ENCODE peak calls at places on chromosomes 6 and 20, in four cellular contexts. I is left ventricle myocardium inferior, W is fibroblast of lung, C is tibial nerve. R is an unnamed sample.

GRCh38 chr6:118551063-118551672 is 3.1 kb downstream of the PLN start:
- DNase-seq in W (peak), I (no peak), C (no peak), R (peak)

GRCh38 chr6:126614642-126615504 is 275.0 kb downstream of the CENPW start:
- DNase-seq in I (no peak), W (no peak), C (no peak), R (no peak)

GRCh38 chr20:34984756-34985261 is 29.1 kb downstream of the MYH7B start:
- DNase-seq in W (no peak), I (peak), C (no peak), R (no peak)

GRCh38 chr6:100099189-100100074 is 105.4 kb upstream of the MCHR2 start:
- DNase-seq in W (peak), C (no peak), I (no peak), R (no peak)

GRCh38 chr20:44133424-44133823 is 53.6 kb downstream of the JPH2 start:
- DNase-seq in C (no peak), W (no peak), I (no peak), R (no peak)

GRCh38 chr20:50221501-50222323 is 31.1 kb downstream of the CEBPB start:
- DNase-seq in I (peak), W (peak), C (no peak), R (no peak)

GRCh38 chr6:21003780-21004541 is 469.7 kb downstream of the CDKAL1 start:
- DNase-seq in I (no peak), C (no peak), W (peak), R (peak)

GRCh38 chr20:63082308-63082938 is 75.7 kb upstream of the BHLHE23 start:
- DNase-seq in C (no peak), W (peak), I (peak), R (no peak)

GRCh38 chr6:16948376-16948775 is 153.5 kb upstream of the STMND1 start:
- DNase-seq in W (peak), C (no peak), I (no peak), R (peak)

GRCh38 chr6:36595168-36595818 is 1.1 kb downstream of the SRSF3 start:
- DNase-seq in W (peak), I (no peak), C (no peak), R (no peak)

GRCh38 chr6:131443514-131443913 is 129.5 kb upstream of the ARG1 start:
- DNase-seq in I (no peak), C (no peak), W (no peak), R (no peak)

GRCh38 chr20:62952373-62953166 is at the start of gene SLC17A9:
- DNase-seq in W (peak), C (peak), I (peak), R (no peak)

GRCh38 chr6:119333707-119334295 is 15.8 kb downstream of the MAN1A1 start:
- DNase-seq in C (no peak), W (no peak), I (no peak), R (no peak)

GRCh38 chr20:24059174-24059573 is 70.6 kb upstream of the GGTLC1 start:
- DNase-seq in W (no peak), C (no peak), I (no peak), R (no peak)

GRCh38 chr6:26400626-26401025 is 1.4 kb upstream of the BTN3A1 start:
- DNase-seq in C (no peak), I (no peak), W (no peak), R (no peak)

GRCh38 chr6:158095031-158095430 is 73.0 kb downstream of the SERAC1 start:
- DNase-seq in W (no peak), C (no peak), I (no peak), R (no peak)

GRCh38 chr6:35014786-35015185 is 125.7 kb downstream of the ANKS1A start:
- DNase-seq in I (no peak), C (no peak), W (peak), R (no peak)

GRCh38 chr6:11589261-11589660 is 51.7 kb downstream of the TMEM170B start:
- DNase-seq in I (no peak), C (no peak), W (no peak), R (no peak)

GRCh38 chr6:7559651-7560385 is 18.3 kb downstream of the DSP start:
- DNase-seq in W (no peak), C (no peak), I (no peak), R (no peak)

GRCh38 chr6:13553646-13554045 is 20.8 kb upstream of the SIRT5 start:
- DNase-seq in W (peak), I (no peak), C (no peak), R (no peak)

GRCh38 chr6:13544454-13545186 is 29.8 kb upstream of the SIRT5 start:
- DNase-seq in W (no peak), C (no peak), I (no peak), R (no peak)

GRCh38 chr6:13550656-13551055 is 23.7 kb upstream of the SIRT5 start:
- DNase-seq in I (no peak), W (no peak), C (no peak), R (no peak)

GRCh38 chr6:13545885-13546284 is 28.5 kb upstream of the SIRT5 start:
- DNase-seq in W (no peak), I (no peak), C (no peak), R (no peak)

DNA sequence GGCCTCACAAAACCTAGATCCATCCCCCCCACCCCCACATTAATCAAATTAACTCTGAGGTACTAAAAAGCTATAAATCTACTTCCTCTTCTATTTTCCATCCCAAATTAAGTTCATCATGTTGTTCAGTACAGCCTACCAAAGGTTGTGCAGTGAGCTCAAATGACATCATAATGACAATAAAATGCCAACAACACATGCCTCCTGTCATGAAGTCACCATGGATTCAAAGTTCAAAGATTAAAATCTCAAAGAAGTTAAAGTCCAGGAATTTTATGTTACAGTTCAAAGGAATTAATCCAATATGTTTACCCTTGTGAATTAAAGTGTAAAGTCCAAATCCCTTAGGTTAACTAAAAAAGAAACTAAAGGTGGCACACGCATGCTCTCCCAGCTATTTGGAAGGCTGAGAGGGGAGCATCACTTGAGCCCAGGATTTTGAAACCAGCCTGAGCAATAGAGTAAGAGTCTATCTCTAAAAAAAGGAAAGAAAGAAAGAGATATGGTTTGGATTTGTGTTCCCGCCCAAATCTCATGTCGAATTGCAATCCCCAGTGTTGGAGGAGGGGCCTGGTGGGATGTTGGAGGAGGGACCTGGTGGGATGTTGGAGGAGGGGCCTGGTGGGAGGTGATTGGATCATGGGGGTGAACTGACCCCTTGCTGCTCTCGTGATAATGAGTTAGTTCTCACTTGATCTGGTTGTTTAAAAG is 25.7 kb upstream of the SIRT5 start:
- DNase-seq in I (no peak), W (no peak), C (no peak), R (no peak)
- TF ChIP-seq CTCF in I (no peak), W (no peak), C (no peak), R (no peak)

DNA sequence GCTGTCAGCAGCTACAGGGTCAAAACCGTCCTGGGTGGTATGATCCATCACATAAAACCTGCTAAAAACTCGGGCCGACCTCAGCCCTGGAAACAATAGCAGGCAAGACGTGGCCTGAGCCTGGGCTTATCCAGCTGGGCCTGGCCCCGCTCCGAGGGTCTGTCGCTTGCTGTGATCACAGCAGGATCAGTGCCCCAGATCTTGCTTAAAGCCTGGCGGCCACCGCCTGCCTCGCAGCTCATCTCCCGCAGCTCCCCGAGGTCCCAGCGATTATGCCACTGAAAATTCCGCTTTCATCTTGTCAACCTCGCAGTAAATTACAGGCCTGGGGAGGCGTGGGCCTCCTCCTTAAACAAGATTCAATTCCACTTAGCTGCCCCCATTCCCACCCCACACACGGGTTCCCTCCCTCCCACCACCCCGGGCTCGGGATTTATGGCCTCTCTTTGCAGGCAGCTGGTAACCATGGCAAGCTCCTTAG is 40.1 kb downstream of the CDH22 start:
- DNase-seq in C (no peak), I (no peak), W (no peak), R (no peak)
- TF ChIP-seq CTCF in C (no peak), I (no peak), W (no peak), R (no peak)

GRCh38 chr20:51570755-51571469 is 28.4 kb upstream of the NFATC2 start:
- DNase-seq in C (no peak), W (no peak), I (peak), R (no peak)

GRCh38 chr20:51574248-51575033 is 31.9 kb upstream of the NFATC2 start:
- DNase-seq in I (no peak), C (no peak), W (no peak), R (no peak)

GRCh38 chr20:51573576-51574243 is 31.2 kb upstream of the NFATC2 start:
- DNase-seq in C (peak), I (no peak), W (peak), R (no peak)

GRCh38 chr20:51569815-51570741 is 27.6 kb upstream of the NFATC2 start:
- DNase-seq in I (peak), C (no peak), W (peak), R (no peak)

GRCh38 chr20:51571470-51571794 is 28.9 kb upstream of the NFATC2 start:
- DNase-seq in C (no peak), W (no peak), I (no peak), R (no peak)
- TF ChIP-seq CTCF in C (no peak), W (no peak), I (no peak), R (no peak)

GRCh38 chr6:41801380-41801779 is 13.9 kb downstream of the TOMM6 start:
- DNase-seq in I (no peak), W (peak), C (no peak), R (no peak)
- TF ChIP-seq CTCF in I (peak), W (peak), C (no peak), R (peak)

DNA sequence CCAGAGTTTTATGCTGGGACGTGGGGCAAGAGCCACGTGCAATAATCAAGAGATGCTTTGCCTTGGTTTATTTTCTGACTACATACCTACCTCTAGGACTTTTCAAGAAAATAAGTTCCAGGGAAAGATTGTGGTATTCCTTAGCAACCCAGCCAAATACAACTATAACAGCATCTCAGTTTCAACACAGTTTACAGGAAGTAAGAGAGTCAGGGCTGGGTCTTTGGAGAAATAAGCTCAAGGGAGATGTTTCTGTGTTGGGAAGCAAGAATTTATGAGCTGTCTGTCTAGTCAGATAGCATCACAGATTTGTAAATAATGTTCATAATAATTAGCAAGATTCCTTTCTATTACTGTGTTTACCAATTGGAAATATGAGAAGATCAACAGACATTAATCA is 35.1 kb downstream of the MAP3K5 start:
- DNase-seq in W (peak), C (no peak), I (no peak), R (no peak)
- TF ChIP-seq CTCF in W (no peak), C (no peak), I (no peak), R (no peak)

GRCh38 chr6:106446287-106446885 is 85.9 kb downstream of the CRYBG1 start:
- DNase-seq in I (no peak), W (no peak), C (no peak), R (no peak)
- TF ChIP-seq CTCF in I (peak), W (peak), C (peak), R (peak)

GRCh38 chr20:32997431-32997830 is 6.8 kb downstream of the SUN5 start:
- DNase-seq in W (no peak), C (no peak), I (no peak), R (no peak)

GRCh38 chr20:32992015-32992641 is 12.1 kb downstream of the SUN5 start:
- DNase-seq in I (no peak), C (no peak), W (no peak), R (no peak)

GRCh38 chr20:32993484-32994050 is 10.7 kb downstream of the SUN5 start:
- DNase-seq in C (no peak), I (no peak), W (no peak), R (no peak)

GRCh38 chr20:32999603-33000250 is 4.5 kb downstream of the SUN5 start:
- DNase-seq in C (no peak), W (no peak), I (no peak), R (no peak)

GRCh38 chr20:32995802-32996201 is 8.4 kb downstream of the SUN5 start:
- DNase-seq in C (no peak), I (no peak), W (no peak), R (no peak)
- TF ChIP-seq CTCF in C (no peak), I (no peak), W (peak), R (no peak)

DNA sequence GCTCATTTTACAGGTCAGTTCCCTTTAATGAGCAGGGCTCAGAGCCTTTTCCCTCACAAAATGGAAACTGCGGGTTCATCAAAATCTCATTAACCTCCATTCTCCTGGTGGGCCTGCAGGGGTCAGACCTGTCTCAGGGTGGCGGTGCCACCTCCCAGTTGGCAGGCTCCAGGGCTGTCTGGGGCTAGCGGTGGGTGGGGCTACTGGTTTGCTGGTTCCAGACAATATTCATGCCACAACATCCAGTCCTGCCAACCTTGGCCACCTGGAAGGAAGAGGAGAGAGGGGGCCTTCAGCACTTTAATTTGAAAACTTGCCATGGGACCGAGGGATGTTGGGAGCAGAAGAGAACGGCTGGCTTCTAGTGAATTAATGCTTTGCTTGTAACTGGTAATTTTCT is 41.9 kb upstream of the CTNNBL1 start:
- DNase-seq in C (no peak), W (peak), I (peak), R (no peak)
- TF ChIP-seq CTCF in C (no peak), W (peak), I (peak), R (peak)